ENCODE peak calls at places on chromosomes 11 and 22, in four cellular contexts. H is CD8-positive, alpha-beta T cell; O is tibial nerve; P is H9. B is an unnamed sample.

GRCh38 chr11:82680252-82680651 is 53.4 kb downstream of the FAM181B start:
- DNase-seq in O (no peak), H (no peak), P (no peak), B (no peak)

GRCh38 chr11:26063915-26064314 is 268.0 kb upstream of the ANO3 start:
- DNase-seq in P (no peak), H (no peak), O (no peak), B (no peak)

GRCh38 chr11:61718613-61719302 is 33.7 kb upstream of the MYRF start:
- DNase-seq in O (no peak), H (no peak), P (peak; percentile 86), B (peak; percentile 51)

GRCh38 chr22:27088026-27088425 is 430.6 kb downstream of the MIAT start:
- DNase-seq in H (no peak), O (no peak), P (no peak), B (no peak)

GRCh38 chr11:27505781-27506180 is 788 bp downstream of the LIN7C start:
- DNase-seq in P (no peak), O (no peak), H (no peak), B (no peak)

GRCh38 chr11:2825886-2826678 is 59.5 kb downstream of the CDKN1C start:
- DNase-seq in H (no peak), O (peak; percentile 81), P (no peak), B (peak; percentile 72)

GRCh38 chr11:3809624-3809928 is 1.2 kb downstream of the PGAP2 start:
- DNase-seq in P (no peak), O (no peak), H (no peak), B (no peak)

GRCh38 chr22:45441158-45441557 is 27.7 kb downstream of the RIBC2 start:
- DNase-seq in O (peak; percentile 66), P (peak; percentile 70), H (peak; percentile 17), B (no peak)

GRCh38 chr22:21828268-21828638 is 39.2 kb downstream of the MAPK1 start:
- DNase-seq in P (no peak), H (no peak), O (no peak), B (no peak)

GRCh38 chr11:132158091-132158490 is 787.7 kb downstream of the NTM start:
- DNase-seq in O (no peak), H (no peak), P (peak; percentile 71), B (no peak)

GRCh38 chr11:35049906-35050531 is 89.0 kb upstream of the CD44 start:
- DNase-seq in H (no peak), P (no peak), O (no peak), B (no peak)

GRCh38 chr11:58497951-58498350 is 10.0 kb downstream of the OR5B21 start:
- DNase-seq in P (no peak), H (no peak), O (no peak), B (no peak)

GRCh38 chr11:111963786-111964385 is 26.7 kb downstream of the DIXDC1 start:
- DNase-seq in O (no peak), H (no peak), P (no peak), B (no peak)

GRCh38 chr11:83836883-83837654 is 550.9 kb upstream of the CCDC90B start:
- DNase-seq in P (peak; percentile 79), H (no peak), O (peak; percentile 10), B (peak; percentile 53)

GRCh38 chr11:118914178-118914918 is 11.4 kb downstream of the BCL9L start:
- DNase-seq in P (peak; percentile 59), H (peak; percentile 84), O (no peak), B (no peak)

GRCh38 chr22:40855104-40855959 is 1.1 kb downstream of the ST13 start:
- DNase-seq in O (peak; percentile 28), H (no peak), P (no peak), B (no peak)

GRCh38 chr11:11389238-11389637 is 36.2 kb upstream of the CSNK2A3 start:
- DNase-seq in O (no peak), H (no peak), P (no peak), B (no peak)

GRCh38 chr11:63769719-63770443 is 1.3 kb upstream of the ZFTA start:
- DNase-seq in P (peak; percentile 52), O (no peak), H (no peak), B (no peak)

GRCh38 chr11:122115520-122116343 is at the start of gene BLID:
- DNase-seq in P (peak; percentile 73), H (no peak), O (peak; percentile 64), B (no peak)

GRCh38 chr11:62400760-62401159 is 18.1 kb upstream of the SCGB1A1 start:
- DNase-seq in P (no peak), O (peak; percentile 69), H (no peak), B (peak; percentile 75)

GRCh38 chr11:134574947-134575346 is 162.9 kb upstream of the B3GAT1 start:
- DNase-seq in P (no peak), H (no peak), O (no peak), B (no peak)

GRCh38 chr22:29079218-29079901 is 6.5 kb downstream of the KREMEN1 start:
- DNase-seq in H (no peak), O (no peak), P (no peak), B (no peak)

GRCh38 chr22:21755855-21756284 is 20.3 kb upstream of the YPEL1 start:
- DNase-seq in O (no peak), P (no peak), H (no peak), B (no peak)

GRCh38 chr11:111417011-111417765 is 38.1 kb upstream of the POU2AF1 start:
- DNase-seq in P (no peak), H (no peak), O (no peak), B (no peak)

GRCh38 chr11:71977743-71978418 is 20.8 kb upstream of the IL18BP start:
- DNase-seq in P (no peak), O (peak; percentile 85), H (peak; percentile 56), B (no peak)

GRCh38 chr11:9808943-9809342 is 145.1 kb downstream of the SWAP70 start:
- DNase-seq in H (no peak), O (no peak), P (no peak), B (no peak)

GRCh38 chr11:94673353-94673752 is 94.8 kb upstream of the AMOTL1 start:
- DNase-seq in H (no peak), P (no peak), O (no peak), B (no peak)

GRCh38 chr22:43462701-43463100 is 50.9 kb downstream of the MPPED1 start:
- DNase-seq in P (no peak), H (no peak), O (no peak), B (no peak)

GRCh38 chr11:113690619-113691569 is 15.2 kb downstream of the TMPRSS5 start:
- DNase-seq in H (no peak), P (peak; percentile 76), O (no peak), B (no peak)

GRCh38 chr11:57732661-57733060 is 8.6 kb upstream of the SELENOH start:
- DNase-seq in O (no peak), H (no peak), P (no peak), B (no peak)

GRCh38 chr11:46475926-46476545 is 84.5 kb upstream of the CHRM4 start:
- DNase-seq in P (no peak), H (no peak), O (no peak), B (no peak)

GRCh38 chr11:118138839-118139420 is 13.7 kb downstream of the SCN4B start:
- DNase-seq in H (no peak), P (no peak), O (no peak), B (no peak)

GRCh38 chr11:27910186-27910941 is 197.6 kb downstream of the KIF18A start:
- DNase-seq in H (no peak), O (no peak), P (no peak), B (no peak)

GRCh38 chr22:29167032-29167911 is 38.4 kb upstream of the EMID1 start:
- DNase-seq in P (no peak), O (no peak), H (peak; percentile 23), B (no peak)

GRCh38 chr22:32584650-32585049 is 110.0 kb downstream of the FBXO7 start:
- DNase-seq in P (no peak), O (peak; percentile 76), H (no peak), B (no peak)

GRCh38 chr22:43616645-43617044 is 195.5 kb downstream of the EFCAB6 start:
- DNase-seq in O (no peak), H (no peak), P (no peak), B (no peak)

GRCh38 chr22:28547132-28547842 is 132.4 kb downstream of the TTC28 start:
- DNase-seq in P (no peak), H (no peak), O (no peak), B (no peak)

GRCh38 chr22:46110215-46110614 is 40.1 kb upstream of the PPARA start:
- DNase-seq in P (peak; percentile 57), O (no peak), H (no peak), B (no peak)

DNA sequence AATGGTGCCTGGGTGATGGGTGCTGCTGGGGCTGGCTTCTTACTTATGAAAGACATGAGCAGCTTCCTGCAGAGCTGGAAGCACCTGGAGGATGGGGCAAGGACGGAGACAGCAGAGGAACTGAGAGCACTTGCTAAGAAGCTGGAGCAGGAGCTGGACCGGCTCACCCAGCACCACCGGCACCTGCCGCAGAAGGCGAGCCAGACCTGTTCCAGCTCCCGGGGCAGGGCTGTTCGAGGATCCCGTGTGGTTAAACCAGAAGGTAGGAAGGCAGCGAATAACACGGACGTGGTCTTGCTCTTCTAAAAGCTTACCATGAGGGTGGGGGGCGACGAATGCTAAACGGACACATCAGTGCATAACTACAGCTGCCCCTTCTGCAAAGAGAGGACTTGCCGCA is 9.3 kb downstream of the APOL5 start:
- DNase-seq in O (no peak), H (no peak), P (no peak), B (no peak)
- TF ChIP-seq CTCF in O (no peak), H (no peak), P (no peak), B (no peak)

GRCh38 chr11:108734956-108735559 is 70.2 kb downstream of the DDX10 start:
- DNase-seq in O (no peak), H (no peak), P (no peak), B (no peak)
- TF ChIP-seq CTCF in O (no peak), H (peak; percentile 69), P (peak; percentile 73), B (peak; percentile 51)

GRCh38 chr11:65118097-65118837 is 766 bp upstream of the ZNHIT2 start:
- DNase-seq in P (no peak), H (no peak), O (no peak), B (no peak)
- TF ChIP-seq CTCF in P (peak; percentile 21), H (peak; percentile 17), O (peak; percentile 4), B (peak; percentile 70)

GRCh38 chr22:35407352-35407751 is 7.4 kb downstream of the MCM5 start:
- DNase-seq in P (no peak), H (no peak), O (no peak), B (no peak)

GRCh38 chr22:35410663-35411034 is 10.7 kb downstream of the MCM5 start:
- DNase-seq in H (no peak), P (no peak), O (no peak), B (no peak)

GRCh38 chr22:35409783-35410662 is 10.1 kb downstream of the MCM5 start:
- DNase-seq in O (no peak), P (no peak), H (no peak), B (no peak)

GRCh38 chr22:35413624-35414023 is 13.7 kb downstream of the MCM5 start:
- DNase-seq in O (no peak), H (no peak), P (no peak), B (no peak)

GRCh38 chr22:35411112-35411511 is 11.2 kb downstream of the MCM5 start:
- DNase-seq in P (no peak), O (no peak), H (no peak), B (no peak)
- TF ChIP-seq CTCF in P (no peak), O (no peak), H (no peak), B (no peak)

GRCh38 chr22:37887610-37888378 is 18.3 kb upstream of the MICALL1 start:
- DNase-seq in P (peak; percentile 60), H (no peak), O (peak; percentile 21), B (no peak)
- TF ChIP-seq CTCF in P (peak; percentile 59), H (no peak), O (peak; percentile 75), B (no peak)